ENCODE peak calls at places on chromosomes 6 and 20, in five cellular contexts. One of them, this sample, is unnamed.

GRCh38 chr6:117263353-117263927 is 1.9 kb upstream of the VGLL2 start:
- DNase-seq in activated CD4-positive, CD25-positive, alpha-beta regulatory T cell: no peak
- DNase-seq in adipocyte: no peak
- DNase-seq in HCT116: no peak
- DNase-seq in ureter: no peak
- DNase-seq in this sample: no peak

GRCh38 chr6:168217216-168217879 is 102.2 kb downstream of the DACT2 start:
- DNase-seq in ureter: no peak
- DNase-seq in adipocyte: no peak
- DNase-seq in HCT116: no peak
- DNase-seq in activated CD4-positive, CD25-positive, alpha-beta regulatory T cell: no peak
- DNase-seq in this sample: no peak

GRCh38 chr6:132511159-132511835 is 1.6 kb downstream of the STX7 start:
- DNase-seq in ureter: no peak
- DNase-seq in HCT116: no peak
- DNase-seq in activated CD4-positive, CD25-positive, alpha-beta regulatory T cell: no peak
- DNase-seq in adipocyte: peak
- DNase-seq in this sample: no peak

GRCh38 chr6:159074866-159075265 is 30.1 kb upstream of the TAGAP start:
- DNase-seq in adipocyte: no peak
- DNase-seq in ureter: no peak
- DNase-seq in activated CD4-positive, CD25-positive, alpha-beta regulatory T cell: no peak
- DNase-seq in HCT116: no peak
- DNase-seq in this sample: no peak

GRCh38 chr6:155275808-155276480 is 12.1 kb downstream of the CLDN20 start:
- DNase-seq in HCT116: no peak
- DNase-seq in activated CD4-positive, CD25-positive, alpha-beta regulatory T cell: no peak
- DNase-seq in adipocyte: peak
- DNase-seq in ureter: no peak
- DNase-seq in this sample: no peak

GRCh38 chr20:47586648-47587306 is 85.1 kb downstream of the NCOA3 start:
- DNase-seq in adipocyte: peak
- DNase-seq in ureter: no peak
- DNase-seq in HCT116: no peak
- DNase-seq in activated CD4-positive, CD25-positive, alpha-beta regulatory T cell: no peak
- DNase-seq in this sample: no peak

GRCh38 chr6:38501931-38502330 is 137.8 kb downstream of the BTBD9 start:
- DNase-seq in HCT116: no peak
- DNase-seq in adipocyte: no peak
- DNase-seq in activated CD4-positive, CD25-positive, alpha-beta regulatory T cell: no peak
- DNase-seq in ureter: no peak
- DNase-seq in this sample: no peak

GRCh38 chr6:166806962-166807757 is 149.2 kb downstream of the RNASET2 start:
- DNase-seq in adipocyte: no peak
- DNase-seq in activated CD4-positive, CD25-positive, alpha-beta regulatory T cell: no peak
- DNase-seq in ureter: no peak
- DNase-seq in HCT116: no peak
- DNase-seq in this sample: no peak

GRCh38 chr6:34391711-34392496 is 565 bp downstream of the NUDT3 start:
- DNase-seq in adipocyte: peak
- DNase-seq in HCT116: no peak
- DNase-seq in activated CD4-positive, CD25-positive, alpha-beta regulatory T cell: peak
- DNase-seq in ureter: peak
- DNase-seq in this sample: peak

GRCh38 chr20:16028923-16029322 is 544.3 kb downstream of the KIF16B start:
- DNase-seq in ureter: no peak
- DNase-seq in adipocyte: no peak
- DNase-seq in HCT116: no peak
- DNase-seq in activated CD4-positive, CD25-positive, alpha-beta regulatory T cell: no peak
- DNase-seq in this sample: no peak

GRCh38 chr20:16115891-16116577 is 457.2 kb downstream of the KIF16B start:
- DNase-seq in ureter: no peak
- DNase-seq in HCT116: no peak
- DNase-seq in activated CD4-positive, CD25-positive, alpha-beta regulatory T cell: no peak
- DNase-seq in adipocyte: peak
- DNase-seq in this sample: no peak

GRCh38 chr6:41767112-41767946 is 12.4 kb downstream of the FRS3 start:
- DNase-seq in ureter: peak
- DNase-seq in activated CD4-positive, CD25-positive, alpha-beta regulatory T cell: no peak
- DNase-seq in adipocyte: peak
- DNase-seq in HCT116: no peak
- DNase-seq in this sample: no peak

GRCh38 chr6:75504902-75505233 is 11.3 kb upstream of the FILIP1 start:
- DNase-seq in activated CD4-positive, CD25-positive, alpha-beta regulatory T cell: no peak
- DNase-seq in ureter: no peak
- DNase-seq in adipocyte: peak
- DNase-seq in HCT116: no peak
- DNase-seq in this sample: no peak

GRCh38 chr20:11852801-11853200 is 64.9 kb upstream of the BTBD3 start:
- DNase-seq in activated CD4-positive, CD25-positive, alpha-beta regulatory T cell: no peak
- DNase-seq in ureter: no peak
- DNase-seq in adipocyte: peak
- DNase-seq in HCT116: no peak
- DNase-seq in this sample: no peak

GRCh38 chr6:97702226-97702625 is 419.2 kb upstream of the MMS22L start:
- DNase-seq in activated CD4-positive, CD25-positive, alpha-beta regulatory T cell: no peak
- DNase-seq in HCT116: no peak
- DNase-seq in ureter: no peak
- DNase-seq in adipocyte: no peak
- DNase-seq in this sample: no peak

GRCh38 chr20:2984028-2984501 is 59.4 kb upstream of the GNRH2 start:
- DNase-seq in activated CD4-positive, CD25-positive, alpha-beta regulatory T cell: no peak
- DNase-seq in adipocyte: no peak
- DNase-seq in ureter: no peak
- DNase-seq in HCT116: no peak
- DNase-seq in this sample: no peak

GRCh38 chr6:128158496-128158895 is 257.6 kb upstream of the THEMIS start:
- DNase-seq in HCT116: no peak
- DNase-seq in adipocyte: no peak
- DNase-seq in activated CD4-positive, CD25-positive, alpha-beta regulatory T cell: no peak
- DNase-seq in ureter: no peak
- DNase-seq in this sample: no peak

GRCh38 chr6:41536884-41537347 is 9.3 kb upstream of the FOXP4 start:
- DNase-seq in activated CD4-positive, CD25-positive, alpha-beta regulatory T cell: no peak
- DNase-seq in HCT116: peak
- DNase-seq in ureter: peak
- DNase-seq in adipocyte: no peak
- DNase-seq in this sample: no peak

GRCh38 chr20:24491043-24491756 is 21.8 kb downstream of the SYNDIG1 start:
- DNase-seq in activated CD4-positive, CD25-positive, alpha-beta regulatory T cell: no peak
- DNase-seq in ureter: no peak
- DNase-seq in adipocyte: no peak
- DNase-seq in HCT116: no peak
- DNase-seq in this sample: no peak

GRCh38 chr6:41443616-41444525 is 102.3 kb upstream of the FOXP4 start:
- DNase-seq in HCT116: no peak
- DNase-seq in ureter: peak
- DNase-seq in activated CD4-positive, CD25-positive, alpha-beta regulatory T cell: no peak
- DNase-seq in adipocyte: peak
- DNase-seq in this sample: no peak

GRCh38 chr20:49431345-49431744 is 51.1 kb downstream of the KCNB1 start:
- DNase-seq in activated CD4-positive, CD25-positive, alpha-beta regulatory T cell: no peak
- DNase-seq in HCT116: no peak
- DNase-seq in ureter: no peak
- DNase-seq in adipocyte: no peak
- DNase-seq in this sample: no peak

GRCh38 chr6:170460606-170461005 is 92.5 kb downstream of the PSMB1 start:
- DNase-seq in adipocyte: no peak
- DNase-seq in ureter: no peak
- DNase-seq in HCT116: no peak
- DNase-seq in activated CD4-positive, CD25-positive, alpha-beta regulatory T cell: no peak
- DNase-seq in this sample: no peak

GRCh38 chr6:17656644-17657043 is 50.1 kb downstream of the NUP153 start:
- DNase-seq in HCT116: no peak
- DNase-seq in activated CD4-positive, CD25-positive, alpha-beta regulatory T cell: no peak
- DNase-seq in ureter: no peak
- DNase-seq in adipocyte: no peak
- DNase-seq in this sample: no peak